ENCODE peak calls at places on chromosomes 2 and 18, in eight cellular contexts. One of them, this sample, is unnamed.

GRCh38 chr2:14633031-14633430 is 514 bp downstream of the LRATD1 start:
- DNase-seq in stimulated activated CD8-positive, alpha-beta memory T cell treated with anti-CD3 and anti-CD28 coated beads, Interleukin-7, amount 100 ng/mL, for 1 hour: no peak
- DNase-seq in stimulated activated CD4-positive, alpha-beta T cell treated with anti-CD3 and anti-CD28 coated beads, TNF-alpha, amount 100 ng/mL, for 48 hours: no peak
- DNase-seq in T-cell: no peak
- DNase-seq in Peyer's patch: no peak
- DNase-seq in GF-D8: no peak
- DNase-seq in PC-9: no peak
- DNase-seq in M059J: no peak
- DNase-seq in this sample: no peak

GRCh38 chr18:63131106-63131943 is 188.2 kb downstream of the BCL2 start:
- DNase-seq in T-cell: peak; percentile 59
- DNase-seq in stimulated activated CD8-positive, alpha-beta memory T cell treated with anti-CD3 and anti-CD28 coated beads, Interleukin-7, amount 100 ng/mL, for 1 hour: peak; percentile 35
- DNase-seq in GF-D8: no peak
- DNase-seq in PC-9: no peak
- DNase-seq in M059J: peak; percentile 51
- DNase-seq in Peyer's patch: peak; percentile 68
- DNase-seq in stimulated activated CD4-positive, alpha-beta T cell treated with anti-CD3 and anti-CD28 coated beads, TNF-alpha, amount 100 ng/mL, for 48 hours: no peak
- DNase-seq in this sample: no peak

GRCh38 chr2:159029936-159030335 is 61.5 kb downstream of the TANC1 start:
- DNase-seq in stimulated activated CD4-positive, alpha-beta T cell treated with anti-CD3 and anti-CD28 coated beads, TNF-alpha, amount 100 ng/mL, for 48 hours: no peak
- DNase-seq in M059J: peak; percentile 30
- DNase-seq in PC-9: no peak
- DNase-seq in stimulated activated CD8-positive, alpha-beta memory T cell treated with anti-CD3 and anti-CD28 coated beads, Interleukin-7, amount 100 ng/mL, for 1 hour: no peak
- DNase-seq in Peyer's patch: no peak
- DNase-seq in GF-D8: no peak
- DNase-seq in T-cell: no peak
- DNase-seq in this sample: no peak

GRCh38 chr18:8260847-8261246 is 348.4 kb upstream of the RAB12 start:
- DNase-seq in Peyer's patch: no peak
- DNase-seq in stimulated activated CD8-positive, alpha-beta memory T cell treated with anti-CD3 and anti-CD28 coated beads, Interleukin-7, amount 100 ng/mL, for 1 hour: no peak
- DNase-seq in GF-D8: no peak
- DNase-seq in M059J: no peak
- DNase-seq in PC-9: no peak
- DNase-seq in stimulated activated CD4-positive, alpha-beta T cell treated with anti-CD3 and anti-CD28 coated beads, TNF-alpha, amount 100 ng/mL, for 48 hours: no peak
- DNase-seq in T-cell: no peak
- DNase-seq in this sample: no peak

GRCh38 chr2:66201242-66201641 is 233.7 kb upstream of the MEIS1 start:
- DNase-seq in M059J: no peak
- DNase-seq in PC-9: no peak
- DNase-seq in stimulated activated CD8-positive, alpha-beta memory T cell treated with anti-CD3 and anti-CD28 coated beads, Interleukin-7, amount 100 ng/mL, for 1 hour: no peak
- DNase-seq in stimulated activated CD4-positive, alpha-beta T cell treated with anti-CD3 and anti-CD28 coated beads, TNF-alpha, amount 100 ng/mL, for 48 hours: no peak
- DNase-seq in T-cell: no peak
- DNase-seq in GF-D8: no peak
- DNase-seq in Peyer's patch: no peak
- DNase-seq in this sample: no peak

GRCh38 chr2:20304411-20304810 is 46.2 kb downstream of the PUM2 start:
- DNase-seq in stimulated activated CD4-positive, alpha-beta T cell treated with anti-CD3 and anti-CD28 coated beads, TNF-alpha, amount 100 ng/mL, for 48 hours: no peak
- DNase-seq in T-cell: no peak
- DNase-seq in stimulated activated CD8-positive, alpha-beta memory T cell treated with anti-CD3 and anti-CD28 coated beads, Interleukin-7, amount 100 ng/mL, for 1 hour: no peak
- DNase-seq in GF-D8: no peak
- DNase-seq in M059J: no peak
- DNase-seq in PC-9: no peak
- DNase-seq in Peyer's patch: no peak
- DNase-seq in this sample: no peak

GRCh38 chr2:1676913-1677832 is 67.1 kb downstream of the PXDN start:
- DNase-seq in M059J: no peak
- DNase-seq in GF-D8: no peak
- DNase-seq in stimulated activated CD8-positive, alpha-beta memory T cell treated with anti-CD3 and anti-CD28 coated beads, Interleukin-7, amount 100 ng/mL, for 1 hour: no peak
- DNase-seq in stimulated activated CD4-positive, alpha-beta T cell treated with anti-CD3 and anti-CD28 coated beads, TNF-alpha, amount 100 ng/mL, for 48 hours: no peak
- DNase-seq in T-cell: no peak
- DNase-seq in Peyer's patch: no peak
- DNase-seq in PC-9: no peak
- DNase-seq in this sample: no peak

GRCh38 chr2:50346586-50347351 is 685.2 kb downstream of the NRXN1 start:
- DNase-seq in stimulated activated CD8-positive, alpha-beta memory T cell treated with anti-CD3 and anti-CD28 coated beads, Interleukin-7, amount 100 ng/mL, for 1 hour: no peak
- DNase-seq in stimulated activated CD4-positive, alpha-beta T cell treated with anti-CD3 and anti-CD28 coated beads, TNF-alpha, amount 100 ng/mL, for 48 hours: no peak
- DNase-seq in T-cell: no peak
- DNase-seq in Peyer's patch: no peak
- DNase-seq in PC-9: no peak
- DNase-seq in GF-D8: no peak
- DNase-seq in M059J: no peak
- DNase-seq in this sample: no peak